ENCODE peak calls at places on chromosomes 5 and 9, in eight cellular contexts. O is fibroblast of mammary gland, E is A549, K is astrocyte of the cerebellum, M is kidney epithelial cell, U is heart left ventricle, T is astrocyte of the spinal cord, I is brain microvascular endothelial cell. B is an unnamed sample.

GRCh38 chr5:158874814-158875213 is 224.9 kb downstream of the EBF1 start:
- DNase-seq in K (no peak), U (no peak), I (no peak), M (no peak), E (no peak), O (no peak), T (no peak), B (no peak)

GRCh38 chr5:168020522-168021294 is 270.7 kb upstream of the WWC1 start:
- DNase-seq in E (no peak), M (no peak), O (peak; percentile 24), I (no peak), T (peak; percentile 20), U (no peak), K (no peak), B (no peak)

GRCh38 chr9:1007312-1007711 is 30.9 kb downstream of the DMRT3 start:
- DNase-seq in I (no peak), T (no peak), O (no peak), U (no peak), E (no peak), M (no peak), K (no peak), B (no peak)

GRCh38 chr9:104895572-104895971 is 32.4 kb downstream of the ABCA1 start:
- DNase-seq in M (no peak), U (no peak), E (no peak), O (peak; percentile 97), T (peak; percentile 63), K (peak; percentile 71), I (peak; percentile 80), B (peak; percentile 44)

GRCh38 chr5:71937906-71938698 is 169.2 kb upstream of the MAP1B start:
- DNase-seq in O (no peak), E (no peak), T (no peak), K (no peak), U (no peak), M (no peak), I (no peak), B (no peak)

GRCh38 chr9:93114169-93114983 is 18.4 kb downstream of the CARD19 start:
- DNase-seq in I (no peak), E (no peak), U (no peak), T (no peak), M (no peak), O (no peak), K (no peak), B (no peak)

GRCh38 chr9:93665566-93666278 is 89.3 kb downstream of the PHF2 start:
- DNase-seq in E (no peak), U (peak; percentile 14), T (no peak), O (no peak), I (no peak), K (no peak), M (no peak), B (no peak)

GRCh38 chr5:88438006-88438405 is 169.4 kb upstream of the TMEM161B start:
- DNase-seq in K (peak; percentile 9), M (peak; percentile 28), U (no peak), I (peak; percentile 6), E (peak; percentile 13), O (no peak), T (peak; percentile 12), B (no peak)

GRCh38 chr5:40221255-40221654 is 458.5 kb upstream of the PTGER4 start:
- DNase-seq in O (no peak), I (no peak), U (no peak), E (no peak), T (no peak), K (no peak), M (no peak), B (no peak)

GRCh38 chr9:132068604-132069003 is 11.1 kb downstream of the MED27 start:
- DNase-seq in K (no peak), T (no peak), U (no peak), O (no peak), E (no peak), M (no peak), I (no peak), B (no peak)

GRCh38 chr9:133049043-133049442 is 12.7 kb upstream of the CEL start:
- DNase-seq in K (no peak), M (no peak), E (no peak), U (no peak), O (no peak), I (no peak), T (no peak), B (no peak)

GRCh38 chr5:68612972-68613371 is 397.4 kb downstream of the PIK3R1 start:
- DNase-seq in I (no peak), E (no peak), U (no peak), K (no peak), T (no peak), O (no peak), M (no peak), B (no peak)

GRCh38 chr5:378976-379742 is 57.6 kb downstream of the AHRR start:
- DNase-seq in U (no peak), E (no peak), T (peak; percentile 48), K (peak; percentile 35), I (no peak), O (peak; percentile 47), M (no peak), B (no peak)

GRCh38 chr9:114006931-114007691 is 71.0 kb downstream of the AMBP start:
- DNase-seq in M (no peak), E (no peak), K (no peak), U (peak; percentile 9), O (no peak), T (no peak), I (no peak), B (no peak)

GRCh38 chr5:72160959-72161358 is 53.7 kb downstream of the MAP1B start:
- DNase-seq in I (no peak), M (no peak), T (peak; percentile 52), U (no peak), K (no peak), E (no peak), O (peak; percentile 99), B (no peak)

GRCh38 chr9:131449276-131449675 is 53.4 kb upstream of the POMT1 start:
- DNase-seq in U (no peak), E (no peak), O (no peak), T (no peak), K (no peak), M (no peak), I (no peak), B (no peak)

GRCh38 chr5:84715087-84715486 is 330.4 kb upstream of the EDIL3 start:
- DNase-seq in I (no peak), O (peak; percentile 21), K (no peak), T (no peak), E (no peak), M (no peak), U (no peak), B (no peak)

GRCh38 chr5:52469420-52469819 is 318.3 kb upstream of the ITGA1 start:
- DNase-seq in U (no peak), T (no peak), M (no peak), E (no peak), K (no peak), I (no peak), O (no peak), B (no peak)

GRCh38 chr5:143431789-143432188 is 28.3 kb upstream of the NR3C1 start:
- DNase-seq in I (no peak), T (no peak), O (no peak), E (no peak), K (no peak), M (no peak), U (no peak), B (no peak)

GRCh38 chr5:58751222-58751621 is 168.3 kb downstream of the RAB3C start:
- DNase-seq in U (no peak), O (peak; percentile 84), E (peak; percentile 13), T (peak; percentile 4), I (peak; percentile 60), M (peak; percentile 9), K (no peak), B (peak; percentile 6)

DNA sequence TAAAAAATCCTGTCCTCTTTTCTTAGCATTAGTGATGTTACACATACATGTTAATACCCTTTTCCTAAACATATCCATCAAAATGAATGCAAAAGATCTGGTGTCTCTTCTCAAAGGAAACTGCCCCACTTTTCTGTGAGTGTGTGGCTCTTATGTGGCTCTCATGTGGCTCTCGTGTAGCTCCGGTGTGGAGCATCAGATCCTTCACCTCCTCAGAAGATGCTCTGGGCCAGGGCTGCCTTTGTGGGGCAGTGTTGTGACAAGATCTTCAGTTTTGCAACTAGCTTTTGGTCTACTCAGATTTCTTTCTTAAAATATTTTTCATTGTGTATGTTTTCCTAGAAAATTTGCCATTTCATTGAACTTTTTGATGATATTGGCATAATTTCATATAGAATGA is 19.3 kb downstream of the GARNL3 start:
- DNase-seq in M (peak; percentile 9), K (peak; percentile 11), E (peak; percentile 55), O (peak; percentile 53), U (no peak), I (peak; percentile 28), T (peak; percentile 48), B (no peak)
- TF ChIP-seq CTCF in M (peak; percentile 21), K (peak; percentile 51), E (peak; percentile 54), O (peak; percentile 47), U (peak; percentile 40), I (peak; percentile 66), T (peak; percentile 60), B (no peak)

GRCh38 chr9:134917431-134918373 is at the start of gene FCN1:
- DNase-seq in U (peak; percentile 15), M (no peak), I (no peak), E (no peak), O (no peak), K (no peak), T (no peak), B (no peak)
- H3K4me3 ChIP-seq in U (no peak within 1 kb of the TSS), M (no peak within 1 kb of the TSS), I (no peak within 1 kb of the TSS), E (no peak within 1 kb of the TSS), O (no peak within 1 kb of the TSS), K (no peak within 1 kb of the TSS), T (no peak within 1 kb of the TSS), B (no peak within 1 kb of the TSS)

GRCh38 chr9:82606761-82607382 is 456.1 kb downstream of the RASEF start:
- DNase-seq in T (peak; percentile 83), K (peak; percentile 77), M (peak; percentile 9), U (peak; percentile 40), O (peak; percentile 74), I (peak; percentile 74), E (peak; percentile 65), B (peak; percentile 55)
- TF ChIP-seq CTCF in T (peak; percentile 56), K (peak; percentile 67), M (peak; percentile 53), U (peak; percentile 80), O (peak; percentile 63), I (peak; percentile 75), E (peak; percentile 73), B (peak; percentile 64)

GRCh38 chr9:68827833-68828744 is 123.0 kb downstream of the PIP5K1B start:
- DNase-seq in T (no peak), I (no peak), E (no peak), K (no peak), M (no peak), U (no peak), O (no peak), B (no peak)

GRCh38 chr9:68822596-68823165 is 117.6 kb downstream of the PIP5K1B start:
- DNase-seq in K (no peak), I (peak; percentile 16), T (no peak), E (peak; percentile 4), U (peak; percentile 65), O (no peak), M (no peak), B (no peak)

DNA sequence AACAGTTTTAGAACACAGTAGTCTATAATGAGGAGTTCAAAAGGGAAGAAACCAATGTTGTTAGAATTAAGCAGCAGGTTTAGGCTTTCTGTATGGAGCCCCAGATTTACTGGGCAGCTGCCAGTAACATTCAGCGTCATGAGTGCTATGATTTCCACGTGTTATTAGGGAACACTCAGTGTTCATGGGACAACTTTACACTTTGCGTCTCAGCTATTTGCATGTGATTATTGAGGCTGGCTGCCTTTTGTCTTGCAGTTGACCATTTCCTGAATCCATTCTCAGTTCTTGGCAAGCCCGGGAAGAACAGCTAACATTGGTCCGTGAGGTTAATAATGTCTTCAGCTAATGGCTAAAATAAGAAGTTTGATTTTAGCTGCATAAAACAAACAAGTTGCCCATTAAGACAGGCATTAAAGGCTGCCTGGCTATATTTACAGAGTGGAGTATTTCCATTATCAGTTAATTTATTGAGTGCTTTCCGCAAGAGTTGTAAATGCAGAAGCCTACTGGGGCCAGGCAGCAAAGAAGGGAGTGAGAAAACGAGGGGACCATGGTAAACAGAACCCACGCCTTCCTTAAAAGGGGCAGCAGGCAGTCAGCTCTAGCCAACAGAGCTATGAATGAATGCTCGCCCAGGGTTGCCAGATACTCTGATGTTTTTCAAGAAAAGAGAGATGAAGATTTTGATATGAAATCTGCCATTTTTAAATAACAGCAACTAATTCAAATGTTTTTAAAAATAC is 120.9 kb downstream of the PIP5K1B start:
- DNase-seq in T (no peak), E (no peak), O (no peak), U (no peak), I (no peak), M (no peak), K (no peak), B (no peak)
- H3K4me3 ChIP-seq in T (no peak overlapping the region), E (no peak overlapping the region), O (no peak overlapping the region), U (no peak overlapping the region), I (no peak overlapping the region), M (no peak overlapping the region), K (no peak overlapping the region), B (no peak overlapping the region)

B was measured in HFF-Myc.